ENCODE peak calls at places on chromosome 12, in five cellular contexts. G, E, R, W and H are unnamed samples.

GRCh38 chr12:96401061-96401871 is 1.0 kb upstream of the CDK17 start:
- DNase-seq in G (peak), E (peak), R (peak), W (no peak), H (no peak)

GRCh38 chr12:131105736-131106356 is 152.1 kb downstream of the ADGRD1 start:
- DNase-seq in G (no peak), E (no peak), R (no peak), W (no peak), H (no peak)

GRCh38 chr12:98470469-98471082 is 44.8 kb upstream of the TMPO start:
- DNase-seq in G (peak), E (no peak), R (no peak), W (no peak), H (no peak)

GRCh38 chr12:116818341-116818856 is 62.8 kb downstream of the HRK start:
- DNase-seq in G (no peak), E (no peak), R (no peak), W (no peak), H (no peak)

GRCh38 chr12:91419809-91420208 is 237.2 kb upstream of the DCN start:
- DNase-seq in G (no peak), E (no peak), R (no peak), W (no peak), H (no peak)

GRCh38 chr12:232731-233614 is 19.0 kb upstream of the SLC6A12 start:
- DNase-seq in G (no peak), E (no peak), R (no peak), W (no peak), H (no peak)

GRCh38 chr12:2877959-2878732 is 1.1 kb downstream of the RHNO1 start:
- DNase-seq in G (no peak), E (no peak), R (no peak), W (no peak), H (no peak)

GRCh38 chr12:121966959-121967358 is 48.6 kb downstream of the CFAP251 start:
- DNase-seq in G (no peak), E (no peak), R (no peak), W (no peak), H (no peak)

GRCh38 chr12:91914701-91915100 is 230.9 kb downstream of the BTG1 start:
- DNase-seq in G (no peak), E (no peak), R (no peak), W (no peak), H (no peak)

DNA sequence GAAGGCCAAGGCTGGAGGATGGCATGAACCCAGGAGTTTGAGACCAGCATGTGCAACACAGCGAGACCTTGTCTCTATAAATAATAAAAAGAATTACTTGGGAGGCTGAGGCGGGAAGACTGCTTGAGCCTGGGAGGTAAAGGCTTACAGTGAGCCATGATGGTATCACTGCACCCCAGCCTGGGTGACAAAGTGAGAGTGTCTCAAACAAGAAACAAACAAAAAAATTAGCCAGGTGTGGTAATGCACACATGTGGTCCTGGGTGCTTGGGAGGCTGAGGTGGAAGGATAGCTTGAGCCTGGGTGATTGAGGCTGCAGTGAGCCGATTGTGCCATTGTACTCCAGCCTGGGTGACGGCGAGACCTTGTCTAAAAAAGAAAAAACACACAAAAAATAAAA is 1.7 kb upstream of the GPRC5A start:
- DNase-seq in G (peak), E (no peak), R (no peak), W (no peak), H (no peak)
- H3K4me3 ChIP-seq in G (peak), E (no peak), R (no peak), W (no peak), H (no peak)

GRCh38 chr12:1518486-1518762 is 76.0 kb downstream of the FBXL14 start:
- DNase-seq in G (no peak), E (no peak), R (no peak), W (no peak), H (no peak)
- H3K4me3 ChIP-seq in G (peak), E (no peak), R (no peak), W (no peak), H (no peak)

GRCh38 chr12:60995256-60995825 is 1264.9 kb upstream of the USP15 start:
- DNase-seq in G (no peak), E (no peak), R (no peak), W (no peak), H (no peak)
- H3K4me3 ChIP-seq in G (no peak), E (no peak), R (no peak), W (no peak), H (no peak)

DNA sequence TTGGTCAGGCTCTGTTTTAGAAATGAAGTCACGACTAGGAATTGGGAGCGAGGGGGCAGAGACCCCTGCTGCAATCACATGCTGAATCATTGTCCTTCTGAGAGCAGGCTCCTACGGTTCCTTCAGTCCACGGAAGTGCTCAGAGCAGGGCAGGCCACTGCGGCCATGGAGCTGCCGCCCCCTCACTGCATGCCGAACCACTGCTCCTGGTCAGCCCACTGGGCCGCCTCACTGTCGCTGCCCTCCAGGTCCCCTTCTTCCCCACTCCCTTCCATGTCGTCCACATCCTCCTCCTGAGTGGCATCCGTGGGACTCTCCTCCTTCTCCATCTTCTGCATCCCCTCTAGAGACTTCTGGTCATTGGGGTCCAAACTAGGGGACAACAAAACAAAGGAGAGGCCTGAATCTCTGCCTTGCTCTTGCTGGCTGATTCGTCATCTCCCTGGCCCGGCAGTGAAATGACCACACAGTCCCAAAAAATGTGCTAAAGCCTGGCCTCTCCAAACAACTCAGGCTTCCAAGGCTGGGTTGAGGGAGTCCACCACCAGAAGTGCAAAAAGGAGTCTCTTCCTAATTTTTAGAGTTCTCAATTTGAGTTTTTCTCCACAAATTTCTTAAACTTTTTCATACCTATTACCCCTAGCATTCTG is 29.4 kb downstream of the ANAPC7 start:
- DNase-seq in G (no peak), E (no peak), R (no peak), W (no peak), H (no peak)
- H3K4me3 ChIP-seq in G (no peak), E (no peak), R (no peak), W (no peak), H (no peak)

GRCh38 chr12:79569679-79570078 is 121.1 kb downstream of the PAWR start:
- DNase-seq in G (no peak), E (no peak), R (no peak), W (no peak), H (no peak)

GRCh38 chr12:79573820-79574219 is 116.9 kb downstream of the PAWR start:
- DNase-seq in G (no peak), E (no peak), R (no peak), W (no peak), H (no peak)
- H3K4me3 ChIP-seq in G (no peak), E (no peak), R (no peak), W (no peak), H (no peak)

DNA sequence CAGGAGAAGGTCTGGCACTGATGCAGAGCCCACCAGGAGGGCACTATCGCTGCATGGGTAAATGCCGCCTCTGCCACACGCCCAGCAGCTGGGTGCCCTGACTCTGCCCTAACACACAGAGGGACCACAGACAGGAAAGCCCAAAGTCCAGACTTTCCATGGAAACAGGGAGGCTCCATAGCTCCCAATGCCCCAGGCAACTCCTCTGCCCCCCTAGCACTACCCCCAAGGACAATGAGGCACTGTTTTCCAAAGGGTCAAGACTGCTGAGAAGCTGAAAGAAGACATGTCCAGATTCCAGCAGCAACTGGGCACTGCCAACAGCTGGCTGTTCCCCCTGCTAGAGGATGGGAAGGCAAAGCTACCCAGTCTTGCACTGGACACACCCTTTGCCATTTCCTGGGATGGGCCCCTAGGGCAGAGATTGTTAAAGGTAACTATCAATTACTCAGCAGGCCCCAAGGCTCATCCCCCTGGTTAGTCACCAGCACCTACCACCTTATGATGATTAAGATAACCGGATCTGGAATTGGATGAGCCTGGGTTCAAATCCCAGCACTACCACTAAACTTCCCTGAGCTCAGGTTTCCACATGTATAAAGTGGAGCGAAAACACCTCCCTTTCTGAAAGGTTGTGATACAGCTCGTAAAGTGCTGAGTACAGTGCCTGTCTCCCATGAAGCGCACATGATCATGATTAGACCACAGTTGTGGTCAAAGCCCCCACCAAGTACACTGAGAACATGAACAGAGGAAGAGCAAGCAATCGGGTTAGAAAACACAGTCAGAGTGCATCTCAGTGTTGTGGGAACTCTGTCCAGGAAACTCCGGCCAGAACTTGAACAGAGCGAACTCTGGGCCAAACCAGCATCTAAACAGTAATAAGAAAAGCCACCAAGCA is 3.3 kb downstream of the PXN start:
- DNase-seq in G (peak), E (no peak), R (peak), W (no peak), H (no peak)
- H3K4me3 ChIP-seq in G (peak), E (peak), R (no peak), W (peak), H (peak)

DNA sequence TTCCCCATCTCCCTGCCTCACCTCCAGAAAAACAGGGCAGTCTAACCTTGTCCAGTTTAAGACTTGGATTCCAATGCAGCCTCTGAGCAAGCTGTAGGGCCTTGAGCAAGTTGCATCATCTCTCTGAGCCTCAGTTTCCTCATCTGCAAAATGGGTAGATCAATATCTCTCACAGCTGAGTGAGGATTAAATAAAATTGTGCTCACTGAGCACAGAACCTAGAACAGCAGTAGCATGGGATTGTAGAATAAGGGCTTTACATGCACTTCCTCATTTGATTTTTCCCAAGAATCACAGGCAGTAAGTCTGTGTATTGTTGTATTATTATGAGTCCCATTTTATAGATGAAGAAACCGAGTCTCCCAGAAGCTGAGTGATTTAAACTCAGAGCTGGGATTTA is 2.0 kb downstream of the DTX1 start:
- DNase-seq in G (no peak), E (no peak), R (no peak), W (no peak), H (no peak)
- H3K4me3 ChIP-seq in G (no peak), E (no peak), R (no peak), W (no peak), H (no peak)